ENCODE peak calls at places on chromosomes 6 and 20, in six cellular contexts. D, P, E, O, L and C are unnamed samples.

GRCh38 chr6:96899019-96899418 is 1.3 kb upstream of the NDUFAF4 start:
- DNase-seq in D (no peak), P (no peak), E (no peak), O (peak), L (peak), C (peak)

GRCh38 chr6:3195695-3196497 is 31.6 kb downstream of the TUBB2B start:
- DNase-seq in D (no peak), P (no peak), E (no peak), O (no peak), L (no peak), C (peak)

GRCh38 chr20:48787861-48788375 is 39.9 kb downstream of the PREX1 start:
- DNase-seq in D (no peak), P (peak), E (no peak), O (peak), L (peak), C (peak)

GRCh38 chr6:161476711-161477110 is 202.8 kb upstream of the AGPAT4 start:
- DNase-seq in D (no peak), P (no peak), E (peak), O (peak), L (no peak), C (peak)

GRCh38 chr6:103047567-103047966 is 1654.1 kb downstream of the GRIK2 start:
- DNase-seq in D (no peak), P (no peak), E (no peak), O (no peak), L (no peak), C (no peak)

GRCh38 chr20:37845261-37845681 is 57.7 kb upstream of the VSTM2L start:
- DNase-seq in D (no peak), P (no peak), E (peak), O (no peak), L (no peak), C (no peak)

GRCh38 chr6:27791182-27791939 is 120.8 kb downstream of the OR2B2 start:
- DNase-seq in D (peak), P (no peak), E (no peak), O (peak), L (peak), C (peak)

GRCh38 chr20:32252189-32252588 is 25.3 kb upstream of the KIF3B start:
- DNase-seq in D (no peak), P (no peak), E (no peak), O (no peak), L (no peak), C (no peak)

GRCh38 chr6:137019476-137020272 is 25.1 kb downstream of the IL20RA start:
- DNase-seq in D (no peak), P (no peak), E (no peak), O (no peak), L (no peak), C (no peak)

GRCh38 chr6:151962246-151962846 is 154.9 kb downstream of the ESR1 start:
- DNase-seq in D (no peak), P (no peak), E (no peak), O (peak), L (peak), C (peak)

GRCh38 chr6:108948252-108948651 is 100.0 kb downstream of the ARMC2 start:
- DNase-seq in D (peak), P (no peak), E (peak), O (no peak), L (no peak), C (no peak)

GRCh38 chr6:51487937-51488336 is 599.5 kb downstream of the PKHD1 start:
- DNase-seq in D (no peak), P (no peak), E (no peak), O (no peak), L (no peak), C (no peak)

GRCh38 chr6:125904871-125905270 is 51.7 kb upstream of the HINT3 start:
- DNase-seq in D (no peak), P (no peak), E (no peak), O (no peak), L (peak), C (peak)

GRCh38 chr6:7262037-7262461 is 51.0 kb downstream of the SSR1 start:
- DNase-seq in D (peak), P (no peak), E (no peak), O (no peak), L (no peak), C (no peak)

GRCh38 chr20:25070821-25071473 is 11.0 kb downstream of the VSX1 start:
- DNase-seq in D (no peak), P (no peak), E (no peak), O (no peak), L (no peak), C (no peak)

GRCh38 chr20:60069626-60070025 is 111.4 kb downstream of the CDH26 start:
- DNase-seq in D (no peak), P (no peak), E (no peak), O (no peak), L (no peak), C (no peak)

GRCh38 chr6:42402184-42402583 is 49.5 kb downstream of the TRERF1 start:
- DNase-seq in D (no peak), P (peak), E (no peak), O (peak), L (peak), C (peak)

GRCh38 chr20:13221673-13222318 is 722 bp downstream of the ISM1 start:
- DNase-seq in D (peak), P (no peak), E (peak), O (peak), L (peak), C (peak)

GRCh38 chr20:13220857-13221297 is at the start of gene ISM1:
- DNase-seq in D (peak), P (no peak), E (peak), O (no peak), L (no peak), C (no peak)

GRCh38 chr20:13221313-13221672 is 219 bp downstream of the ISM1 start:
- DNase-seq in D (no peak), P (no peak), E (no peak), O (no peak), L (no peak), C (no peak)

GRCh38 chr20:13223731-13224130 is 2.7 kb downstream of the ISM1 start:
- DNase-seq in D (no peak), P (no peak), E (no peak), O (no peak), L (no peak), C (no peak)

DNA sequence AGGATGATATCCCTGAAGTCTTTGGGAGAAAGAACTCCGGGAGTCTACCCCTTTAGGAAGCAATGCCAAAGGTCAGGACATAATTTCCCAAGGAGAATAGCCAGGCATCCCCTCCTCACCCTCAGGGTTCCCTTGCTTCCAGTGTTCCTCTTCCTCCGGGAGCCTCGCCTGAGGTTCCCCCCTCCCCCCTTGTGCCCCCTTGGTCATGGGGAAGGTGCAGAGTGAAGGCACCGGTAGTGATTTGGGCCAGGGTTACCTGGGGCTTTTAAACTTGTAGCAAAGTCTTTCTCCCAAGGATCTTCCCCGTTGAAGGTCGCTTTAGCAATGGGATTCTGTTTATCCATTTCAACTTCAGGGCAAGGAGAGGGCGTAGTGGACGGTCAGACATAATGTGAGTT is 1.2 kb downstream of the ISM1 start:
- DNase-seq in D (no peak), P (no peak), E (no peak), O (no peak), L (no peak), C (no peak)
- H3K4me3 ChIP-seq in D (peak), P (no peak), E (peak), O (no peak), L (no peak), C (no peak)

GRCh38 chr6:35534396-35535170 is 21.9 kb upstream of the TULP1 start:
- DNase-seq in D (no peak), P (no peak), E (no peak), O (no peak), L (peak), C (no peak)
- H3K4me3 ChIP-seq in D (no peak), P (no peak), E (no peak), O (no peak), L (no peak), C (no peak)

DNA sequence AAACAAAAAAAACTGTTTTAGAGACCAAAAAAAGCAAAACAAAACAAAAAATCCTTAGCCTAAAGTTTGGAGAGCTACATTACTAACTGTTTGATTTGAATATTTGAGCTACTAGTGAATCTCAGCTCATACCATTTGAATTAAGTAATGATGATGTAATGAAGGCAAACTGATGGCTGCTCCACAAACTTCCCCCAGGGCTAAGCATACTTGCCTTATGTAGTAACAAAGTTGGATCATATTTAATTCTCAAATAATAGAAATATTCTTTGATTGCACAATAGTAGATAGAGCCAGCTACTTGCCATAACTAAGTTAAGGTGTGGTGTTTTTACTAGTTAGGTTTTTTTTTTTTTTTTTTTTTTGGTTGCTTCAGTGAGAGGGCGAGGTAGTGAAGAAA is 2.8 kb downstream of the RAB32 start:
- DNase-seq in D (peak), P (peak), E (peak), O (peak), L (peak), C (peak)
- H3K4me3 ChIP-seq in D (peak), P (peak), E (no peak), O (peak), L (no peak), C (no peak)

GRCh38 chr6:88013015-88013414 is 34.6 kb upstream of the SPACA1 start:
- DNase-seq in D (no peak), P (no peak), E (no peak), O (no peak), L (peak), C (no peak)

GRCh38 chr6:88004707-88005106 is 42.9 kb upstream of the SPACA1 start:
- DNase-seq in D (no peak), P (no peak), E (no peak), O (no peak), L (peak), C (no peak)

GRCh38 chr6:88006559-88006958 is 41.1 kb upstream of the SPACA1 start:
- DNase-seq in D (no peak), P (no peak), E (no peak), O (no peak), L (no peak), C (no peak)

GRCh38 chr6:88008821-88009220 is 38.8 kb upstream of the SPACA1 start:
- DNase-seq in D (no peak), P (no peak), E (no peak), O (no peak), L (peak), C (peak)

DNA sequence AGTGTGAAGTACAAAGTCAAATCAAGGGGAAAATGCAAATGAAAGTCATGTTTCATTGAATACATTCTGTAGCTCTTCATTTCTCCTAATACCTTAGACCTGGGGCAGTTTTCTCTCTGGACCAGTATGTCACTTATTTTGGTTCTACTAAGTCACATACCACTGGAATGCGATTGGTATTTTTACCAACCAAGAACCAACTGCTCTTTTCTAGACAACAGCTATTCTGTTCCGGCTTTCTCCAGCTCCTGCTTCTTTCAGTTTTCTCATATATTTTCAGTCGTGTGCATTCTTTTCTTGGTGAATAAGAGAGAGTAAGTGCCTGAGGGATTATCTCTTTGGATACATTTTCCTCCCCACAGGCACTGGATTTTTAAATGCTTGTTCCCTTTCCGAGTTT is 39.2 kb upstream of the SPACA1 start:
- DNase-seq in D (no peak), P (no peak), E (no peak), O (peak), L (peak), C (no peak)
- H3K4me3 ChIP-seq in D (no peak), P (no peak), E (no peak), O (no peak), L (no peak), C (no peak)

GRCh38 chr6:131946404-131946991 is 4.7 kb downstream of the CCN2 start:
- DNase-seq in D (no peak), P (no peak), E (no peak), O (peak), L (peak), C (peak)
- H3K4me3 ChIP-seq in D (no peak), P (no peak), E (no peak), O (peak), L (peak), C (no peak)

GRCh38 chr6:35148167-35148741 is 7.1 kb upstream of the TCP11 start:
- DNase-seq in D (no peak), P (no peak), E (no peak), O (peak), L (no peak), C (peak)
- H3K4me3 ChIP-seq in D (no peak), P (no peak), E (no peak), O (no peak), L (no peak), C (no peak)

GRCh38 chr20:45796336-45797070 is 4.7 kb downstream of the DNTTIP1 start:
- DNase-seq in D (no peak), P (no peak), E (no peak), O (no peak), L (no peak), C (no peak)
- H3K4me3 ChIP-seq in D (no peak), P (no peak), E (no peak), O (no peak), L (no peak), C (no peak)

GRCh38 chr20:10489853-10490627 is 54.9 kb downstream of the SLX4IP start:
- DNase-seq in D (no peak), P (no peak), E (no peak), O (no peak), L (no peak), C (no peak)
- H3K4me3 ChIP-seq in D (no peak), P (no peak), E (no peak), O (no peak), L (no peak), C (no peak)